ENCODE peak calls at places on chromosome 11, in nine cellular contexts. C, L, B, M, E, X, Y, K and P are unnamed samples.
A peak's percentile ranks its signal among the peaks of the same experiment; 100 is the strongest.

GRCh38 chr11:65438257-65439151 is 15.9 kb downstream of the NEAT1 start:
- DNase-seq in C (peak; percentile 20), L (no peak), B (no peak), M (peak; percentile 20), E (no peak), X (no peak), Y (no peak), K (no peak), P (no peak)

GRCh38 chr11:3162410-3163240 is 2.5 kb downstream of the OSBPL5 start:
- DNase-seq in C (no peak), L (no peak), B (no peak), M (no peak), E (no peak), X (no peak), Y (peak; percentile 6), K (no peak), P (no peak)

GRCh38 chr11:96260526-96260925 is 82.5 kb downstream of the MAML2 start:
- DNase-seq in C (no peak), L (no peak), B (no peak), M (no peak), E (no peak), X (no peak), Y (no peak), K (no peak), P (no peak)

GRCh38 chr11:91996526-91996925 is 228.1 kb upstream of the FAT3 start:
- DNase-seq in C (no peak), L (no peak), B (no peak), M (no peak), E (no peak), X (no peak), Y (no peak), K (no peak), P (no peak)

GRCh38 chr11:62725686-62726085 is 1.6 kb downstream of the HNRNPUL2 start:
- DNase-seq in C (no peak), L (no peak), B (no peak), M (peak; percentile 59), E (no peak), X (no peak), Y (no peak), K (no peak), P (no peak)

GRCh38 chr11:93537767-93538261 is 5.4 kb downstream of the SMCO4 start:
- DNase-seq in C (peak; percentile 52), L (no peak), B (no peak), M (peak; percentile 52), E (no peak), X (no peak), Y (no peak), K (no peak), P (peak; percentile 49)

GRCh38 chr11:86755196-86755595 is 45.1 kb upstream of the PRSS23 start:
- DNase-seq in C (no peak), L (no peak), B (no peak), M (no peak), E (no peak), X (no peak), Y (no peak), K (no peak), P (no peak)

GRCh38 chr11:56948991-56949390 is 39.7 kb upstream of the OR5AK2 start:
- DNase-seq in C (no peak), L (no peak), B (no peak), M (peak; percentile 7), E (no peak), X (no peak), Y (peak; percentile 39), K (no peak), P (no peak)

GRCh38 chr11:113796663-113797259 is 17.2 kb downstream of the CLDN25 start:
- DNase-seq in C (peak; percentile 29), L (no peak), B (no peak), M (peak; percentile 81), E (peak; percentile 28), X (no peak), Y (peak; percentile 41), K (no peak), P (peak; percentile 73)

GRCh38 chr11:48107188-48107704 is 109.4 kb upstream of the OR4B1 start:
- DNase-seq in C (peak; percentile 60), L (no peak), B (no peak), M (no peak), E (no peak), X (no peak), Y (no peak), K (peak; percentile 10), P (peak; percentile 62)

GRCh38 chr11:45839204-45839603 is 8.1 kb upstream of the CRY2 start:
- DNase-seq in C (no peak), L (no peak), B (no peak), M (no peak), E (no peak), X (no peak), Y (no peak), K (no peak), P (no peak)

GRCh38 chr11:71451596-71452353 is 1.2 kb upstream of the NADSYN1 start:
- DNase-seq in C (no peak), L (no peak), B (no peak), M (peak; percentile 50), E (no peak), X (no peak), Y (no peak), K (no peak), P (no peak)